ENCODE peak calls at places on chromosome 22, in six cellular contexts. W is GM23248, U is HCT116, S is neural progenitor cell, A is H1, B is astrocyte. T is an unnamed sample.

GRCh38 chr22:40419718-40420117 is 49.3 kb downstream of the SGSM3 start:
- DNase-seq in U (no peak), S (no peak), B (no peak), A (no peak), W (no peak), T (no peak)

GRCh38 chr22:48925450-48925849 is 902.2 kb downstream of the BRD1 start:
- DNase-seq in W (no peak), S (no peak), U (no peak), A (no peak), B (no peak), T (no peak)

GRCh38 chr22:48750826-48751440 is 1076.7 kb downstream of the BRD1 start:
- DNase-seq in S (no peak), U (no peak), A (no peak), B (no peak), W (no peak), T (no peak)

GRCh38 chr22:29205598-29206371 is at the start of gene EMID1:
- DNase-seq in W (peak), B (no peak), U (no peak), A (no peak), S (peak), T (no peak)

GRCh38 chr22:29348956-29349355 is 33.5 kb upstream of the RASL10A start:
- DNase-seq in B (no peak), A (no peak), W (no peak), S (no peak), U (no peak), T (no peak)

GRCh38 chr22:40920526-40920925 is 30.7 kb upstream of the RBX1 start:
- DNase-seq in A (no peak), W (no peak), S (no peak), B (no peak), U (no peak), T (no peak)

GRCh38 chr22:21448627-21449416 is 18.4 kb upstream of the TMEM191C start:
- DNase-seq in W (no peak), A (no peak), B (no peak), S (peak), U (no peak), T (no peak)

GRCh38 chr22:40138866-40139265 is 38.9 kb upstream of the TNRC6B start:
- DNase-seq in B (no peak), W (no peak), U (no peak), S (no peak), A (no peak), T (no peak)

GRCh38 chr22:31342389-31343125 is 3.6 kb downstream of the PATZ1 start:
- DNase-seq in U (no peak), B (no peak), W (no peak), S (peak), A (no peak), T (no peak)

GRCh38 chr22:48748860-48749554 is 1078.7 kb downstream of the BRD1 start:
- DNase-seq in A (no peak), W (no peak), B (no peak), U (no peak), S (no peak), T (no peak)

GRCh38 chr22:27750866-27751265 is 50.7 kb downstream of the MN1 start:
- DNase-seq in W (no peak), S (no peak), A (no peak), B (no peak), U (no peak), T (no peak)

GRCh38 chr22:30821381-30821780 is 126.7 kb downstream of the OSBP2 start:
- DNase-seq in S (no peak), A (no peak), U (no peak), W (no peak), B (no peak), T (no peak)

GRCh38 chr22:35308480-35308945 is 8.8 kb downstream of the TOM1 start:
- DNase-seq in B (no peak), S (no peak), U (no peak), W (no peak), A (no peak), T (no peak)

GRCh38 chr22:49427341-49427740 is 400.3 kb downstream of the BRD1 start:
- DNase-seq in U (no peak), W (no peak), A (no peak), S (no peak), B (no peak), T (no peak)

GRCh38 chr22:17549655-17550054 is 13.6 kb upstream of the SLC25A18 start:
- DNase-seq in W (no peak), S (no peak), B (no peak), U (no peak), A (no peak), T (no peak)

GRCh38 chr22:49243965-49244364 is 583.7 kb downstream of the BRD1 start:
- DNase-seq in A (no peak), W (no peak), B (no peak), S (no peak), U (no peak), T (no peak)

GRCh38 chr22:49521787-49522224 is 305.9 kb downstream of the BRD1 start:
- DNase-seq in B (no peak), W (no peak), S (no peak), U (no peak), A (no peak), T (no peak)

GRCh38 chr22:30047364-30047738 is 32.9 kb upstream of the HORMAD2 start:
- DNase-seq in U (no peak), B (no peak), W (no peak), A (no peak), S (no peak), T (no peak)

GRCh38 chr22:31340360-31340759 is 5.8 kb downstream of the PATZ1 start:
- DNase-seq in S (no peak), W (no peak), U (no peak), A (no peak), B (no peak), T (no peak)

GRCh38 chr22:28072066-28072465 is 153.0 kb upstream of the PITPNB start:
- DNase-seq in W (peak), U (no peak), S (no peak), A (no peak), B (peak), T (peak)

GRCh38 chr22:35688913-35689675 is 28.6 kb upstream of the APOL5 start:
- DNase-seq in W (peak), S (no peak), A (no peak), U (no peak), B (no peak), T (no peak)

GRCh38 chr22:50269573-50270301 is 443 bp downstream of the MAPK11 start:
- DNase-seq in S (no peak), B (peak), U (no peak), A (no peak), W (peak), T (no peak)

GRCh38 chr22:19666663-19667593 is 47.4 kb upstream of the SEPTIN5 start:
- DNase-seq in W (peak), U (no peak), B (peak), A (no peak), S (no peak), T (no peak)

GRCh38 chr22:36201630-36202312 is at the start of gene APOL4:
- DNase-seq in U (no peak), A (no peak), S (no peak), W (peak), B (no peak), T (no peak)

GRCh38 chr22:36425977-36426523 is 38.3 kb upstream of the MYH9 start:
- DNase-seq in B (no peak), U (no peak), W (no peak), A (no peak), S (peak), T (no peak)

GRCh38 chr22:26143801-26144325 is 25.4 kb upstream of the SEZ6L start:
- DNase-seq in B (no peak), S (no peak), U (no peak), W (no peak), A (no peak), T (no peak)

GRCh38 chr22:26134654-26135330 is 34.5 kb upstream of the SEZ6L start:
- DNase-seq in S (no peak), A (no peak), W (no peak), B (no peak), U (peak), T (no peak)

DNA sequence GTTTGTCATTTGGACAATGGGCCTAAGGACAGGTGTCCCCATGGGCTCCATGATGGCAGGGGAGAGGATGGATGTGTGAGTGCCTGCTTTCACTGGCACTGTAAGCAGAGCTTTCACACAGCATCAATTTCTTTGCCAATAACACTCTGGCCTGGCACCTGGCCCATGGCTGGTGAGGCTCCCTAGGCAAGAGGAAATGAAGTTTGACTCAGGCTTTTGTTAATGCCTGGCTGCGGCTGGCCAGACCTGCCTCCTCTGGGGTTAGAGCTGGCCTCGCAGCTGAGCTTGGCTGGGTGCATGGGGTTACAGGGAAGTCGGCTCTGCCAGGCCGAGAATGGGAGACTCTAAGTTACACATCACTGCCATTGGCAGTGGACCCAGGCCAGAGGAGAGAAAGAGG is 29.9 kb upstream of the SEZ6L start:
- DNase-seq in A (no peak), W (no peak), U (no peak), B (no peak), S (no peak), T (no peak)
- TF ChIP-seq EZH2 in A (no peak), W (no peak), U (no peak), B (no peak), S (no peak), T (no peak)

GRCh38 chr22:38700271-38700788 is 413 bp downstream of the JOSD1 start:
- DNase-seq in W (peak), S (peak), B (no peak), U (no peak), A (no peak), T (no peak)
- H3K27ac ChIP-seq in W (peak), S (no peak), B (peak), U (peak), A (peak), T (peak)

DNA sequence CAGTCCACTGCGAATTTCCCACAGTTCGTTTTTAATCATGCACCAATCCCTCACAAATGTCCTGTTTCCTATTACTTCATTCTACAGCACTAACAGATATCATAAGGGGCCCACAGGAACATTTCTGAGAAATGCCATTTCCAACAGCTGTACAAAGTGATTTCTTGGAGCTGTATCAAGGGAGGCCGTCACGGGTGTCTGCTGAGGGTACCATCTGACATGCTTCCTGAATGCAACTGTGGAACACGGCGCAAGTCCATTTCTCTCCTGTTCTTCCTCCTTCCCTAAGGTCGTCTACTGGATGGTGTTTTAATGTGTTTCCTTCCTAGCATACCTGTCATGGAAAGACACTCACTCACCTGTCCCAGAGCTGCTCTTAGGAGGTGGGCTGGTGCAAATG is 320.7 kb downstream of the LARGE1 start:
- DNase-seq in S (no peak), B (no peak), W (no peak), U (no peak), A (no peak), T (no peak)
- TF ChIP-seq EZH2 in S (no peak), B (no peak), W (no peak), U (no peak), A (no peak), T (no peak)

GRCh38 chr22:24512043-24512442 is 16.9 kb downstream of the UPB1 start:
- DNase-seq in A (no peak), B (no peak), S (no peak), U (no peak), W (no peak), T (no peak)
- H3K27ac ChIP-seq in A (no peak), B (no peak), S (no peak), U (no peak), W (no peak), T (no peak)

DNA sequence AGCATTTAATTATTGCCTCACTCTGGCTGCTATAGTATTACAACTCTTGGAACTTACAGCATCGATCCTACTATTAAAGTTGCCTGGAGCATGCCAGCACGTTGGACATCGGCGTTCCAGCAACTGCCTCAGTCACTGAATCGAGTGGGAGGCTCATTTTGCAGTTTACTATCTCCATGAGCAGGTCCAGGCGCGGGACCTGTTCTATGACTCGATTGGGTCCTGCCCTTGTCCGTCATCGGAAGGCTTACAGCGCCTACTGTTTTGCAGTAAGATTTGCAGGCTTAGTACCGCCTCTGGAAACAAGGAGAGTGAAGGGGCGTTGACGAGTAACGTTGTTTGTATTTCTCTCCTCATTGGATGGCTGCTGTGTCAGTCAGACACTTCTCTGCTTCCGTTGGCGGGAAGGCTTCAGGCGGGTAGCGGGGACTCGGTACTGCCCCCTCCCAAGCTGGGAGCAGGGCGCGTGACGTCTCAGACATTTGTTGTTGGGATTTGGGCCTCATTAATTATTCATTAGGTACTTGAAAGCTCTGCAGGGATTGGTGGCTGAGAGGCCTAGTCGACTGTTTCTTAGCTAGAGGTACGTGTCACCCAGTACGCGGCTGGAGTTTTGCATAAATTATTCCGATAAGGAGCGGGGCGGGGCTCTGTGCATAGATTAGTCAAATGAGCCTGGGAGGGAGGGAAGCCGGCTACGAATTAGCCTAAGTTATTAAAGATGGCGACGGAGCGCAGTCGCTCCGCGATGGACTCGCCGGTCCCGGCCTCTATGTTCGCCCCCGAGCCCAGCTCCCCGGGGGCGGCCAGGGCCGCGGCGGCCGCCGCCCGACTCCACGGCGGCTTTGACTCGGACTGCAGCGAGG is at the start of gene GTPBP1:
- DNase-seq in B (peak), U (peak), W (peak), S (peak), A (peak), T (peak)
- TF ChIP-seq EZH2 in B (no peak), U (no peak), W (no peak), S (no peak), A (no peak), T (no peak)

GRCh38 chr22:41946360-41947180 is at the start of gene CENPM:
- DNase-seq in U (peak), W (peak), A (peak), S (peak), B (peak), T (no peak)

GRCh38 chr22:41939981-41940852 is 6.7 kb downstream of the CENPM start:
- DNase-seq in B (no peak), U (no peak), A (no peak), S (no peak), W (no peak), T (no peak)

GRCh38 chr22:41943661-41944209 is 3.2 kb downstream of the CENPM start:
- DNase-seq in W (peak), S (no peak), U (no peak), B (peak), A (no peak), T (no peak)

GRCh38 chr22:41936894-41937169 is 10.1 kb downstream of the CENPM start:
- DNase-seq in U (no peak), S (no peak), W (no peak), B (no peak), A (no peak), T (no peak)

GRCh38 chr22:41940853-41941765 is 5.8 kb downstream of the CENPM start:
- DNase-seq in S (peak), B (peak), U (no peak), A (no peak), W (peak), T (peak)
- H3K27ac ChIP-seq in S (no peak), B (peak), U (no peak), A (no peak), W (peak), T (peak)

GRCh38 chr22:46149493-46149997 is 781 bp upstream of the PPARA start:
- DNase-seq in A (no peak), U (no peak), S (peak), B (no peak), W (peak), T (no peak)
- TF ChIP-seq EZH2 in A (peak), U (no peak), S (peak), B (peak), W (no peak), T (no peak)

GRCh38 chr22:23878219-23878618 is 16.0 kb upstream of the MIF start:
- DNase-seq in W (no peak), B (no peak), U (no peak), S (no peak), A (no peak), T (no peak)
- H3K27ac ChIP-seq in W (no peak), B (no peak), U (no peak), S (no peak), A (no peak), T (no peak)

GRCh38 chr22:22684605-22685561 is 40.5 kb downstream of the GGTLC2 start:
- DNase-seq in B (peak), A (no peak), W (peak), U (no peak), S (peak), T (no peak)
- TF ChIP-seq EZH2 in B (no peak), A (no peak), W (no peak), U (no peak), S (no peak), T (no peak)

GRCh38 chr22:43011079-43011478 is 3.9 kb downstream of the PACSIN2 start:
- DNase-seq in S (no peak), U (no peak), B (peak), W (no peak), A (no peak), T (no peak)

GRCh38 chr22:43008921-43009320 is 6.0 kb downstream of the PACSIN2 start:
- DNase-seq in W (peak), B (no peak), A (no peak), S (no peak), U (no peak), T (no peak)

GRCh38 chr22:43007519-43008102 is 7.3 kb downstream of the PACSIN2 start:
- DNase-seq in A (no peak), S (no peak), W (peak), U (no peak), B (peak), T (no peak)

GRCh38 chr22:43008509-43008908 is 6.4 kb downstream of the PACSIN2 start:
- DNase-seq in A (no peak), U (no peak), B (no peak), S (no peak), W (peak), T (no peak)

GRCh38 chr22:43009444-43009843 is 5.5 kb downstream of the PACSIN2 start:
- DNase-seq in B (no peak), U (no peak), W (no peak), A (no peak), S (no peak), T (no peak)
- H3K27ac ChIP-seq in B (no peak), U (no peak), W (peak), A (no peak), S (no peak), T (no peak)

T was measured in keratinocyte.